ENCODE peak calls at places on chromosomes 16 and 17, in six cellular contexts. S is adrenal gland, I is heart right ventricle, L is H1, X is mammary epithelial cell, O is A673. P is an unnamed sample. For H3K4me1, the result is how much of the 10 kb centered on the place peaks cover.

GRCh38 chr16:5615868-5616642 is 518.5 kb upstream of the EEF2KMT start:
- DNase-seq in S (peak), I (peak), L (peak), X (no peak), O (peak), P (peak)

GRCh38 chr17:48586355-48586924 is 3.6 kb downstream of the HOXB3 start:
- DNase-seq in S (no peak), I (no peak), L (no peak), X (no peak), O (peak), P (peak)

GRCh38 chr17:48045270-48046001 is 2.7 kb upstream of the NFE2L1 start:
- DNase-seq in S (no peak), I (no peak), L (no peak), X (peak), O (no peak), P (peak)

GRCh38 chr17:20120835-20121234 is 111.7 kb downstream of the SPECC1 start:
- DNase-seq in S (no peak), I (no peak), L (no peak), X (no peak), O (no peak), P (no peak)

GRCh38 chr16:50096791-50097190 is 31.0 kb downstream of the HEATR3 start:
- DNase-seq in S (no peak), I (no peak), L (no peak), X (peak), O (peak), P (no peak)

GRCh38 chr17:48439875-48440505 is 10.0 kb upstream of the SKAP1 start:
- DNase-seq in S (no peak), I (no peak), L (no peak), X (no peak), O (no peak), P (no peak)

GRCh38 chr16:57386381-57386951 is 14.2 kb downstream of the CX3CL1 start:
- DNase-seq in S (no peak), I (peak), L (no peak), X (no peak), O (peak), P (no peak)

GRCh38 chr17:177155-177554 is 4.3 kb downstream of the DOC2B start:
- DNase-seq in S (no peak), I (no peak), L (no peak), X (no peak), O (no peak), P (no peak)

GRCh38 chr17:63702223-63702577 is 2.3 kb upstream of the LIMD2 start:
- DNase-seq in S (no peak), I (no peak), L (no peak), X (no peak), O (no peak), P (no peak)

GRCh38 chr17:48626470-48627241 is 498 bp upstream of the HOXB9 start:
- DNase-seq in S (no peak), I (no peak), L (no peak), X (no peak), O (peak), P (peak)

GRCh38 chr17:83193336-83194188 is 114.2 kb downstream of the METRNL start:
- DNase-seq in S (no peak), I (peak), L (no peak), X (peak), O (no peak), P (peak)

GRCh38 chr16:14405611-14406537 is 224.2 kb downstream of the PARN start:
- DNase-seq in S (peak), I (no peak), L (peak), X (no peak), O (peak), P (peak)

GRCh38 chr17:47317119-47317518 is 6.6 kb upstream of the EFCAB13 start:
- DNase-seq in S (no peak), I (no peak), L (no peak), X (no peak), O (peak), P (no peak)

GRCh38 chr17:82658796-82659452 is 10.7 kb upstream of the WDR45B start:
- DNase-seq in S (no peak), I (no peak), L (no peak), X (no peak), O (no peak), P (no peak)

GRCh38 chr17:80704894-80705293 is 160.3 kb downstream of the RPTOR start:
- DNase-seq in S (no peak), I (no peak), L (no peak), X (no peak), O (no peak), P (no peak)

GRCh38 chr17:39665642-39666221 is 583 bp downstream of the TCAP start:
- DNase-seq in S (no peak), I (no peak), L (no peak), X (no peak), O (no peak), P (no peak)

GRCh38 chr16:74990832-74991231 is 5.9 kb upstream of the WDR59 start:
- DNase-seq in S (no peak), I (no peak), L (no peak), X (no peak), O (no peak), P (no peak)

GRCh38 chr16:8998114-8998513 is 34.4 kb upstream of the USP7 start:
- DNase-seq in S (no peak), I (no peak), L (no peak), X (peak), O (peak), P (no peak)

GRCh38 chr16:2963611-2964415 is at the start of gene KREMEN2:
- DNase-seq in S (peak), I (no peak), L (peak), X (peak), O (peak), P (peak)

GRCh38 chr17:78250891-78251772 is 19.7 kb downstream of the TMEM235 start:
- DNase-seq in S (peak), I (peak), L (peak), X (peak), O (peak), P (peak)

GRCh38 chr16:82638095-82638798 is 11.5 kb downstream of the CDH13 start:
- DNase-seq in S (no peak), I (no peak), L (no peak), X (peak), O (peak), P (no peak)

GRCh38 chr16:30370444-30371247 is at the start of gene TBC1D10B:
- DNase-seq in S (peak), I (peak), L (peak), X (peak), O (peak), P (peak)

GRCh38 chr17:6138761-6139446 is 68.7 kb downstream of the WSCD1 start:
- DNase-seq in S (no peak), I (no peak), L (no peak), X (no peak), O (no peak), P (no peak)

GRCh38 chr16:57146735-57147134 is 39.1 kb downstream of the PSME3IP1 start:
- DNase-seq in S (no peak), I (no peak), L (peak), X (no peak), O (peak), P (no peak)

GRCh38 chr17:43212641-43213490 is 1.2 kb downstream of the TMEM106A start:
- DNase-seq in S (no peak), I (no peak), L (no peak), X (no peak), O (no peak), P (no peak)

GRCh38 chr17:17223736-17224135 is 13.2 kb downstream of the FLCN start:
- DNase-seq in S (no peak), I (no peak), L (no peak), X (no peak), O (no peak), P (no peak)

GRCh38 chr17:48013876-48014602 is 23.6 kb downstream of the COPZ2 start:
- DNase-seq in S (no peak), I (no peak), L (no peak), X (no peak), O (no peak), P (peak)

GRCh38 chr17:29379084-29379811 is 10.9 kb upstream of the TAOK1 start:
- DNase-seq in S (no peak), I (no peak), L (no peak), X (peak), O (peak), P (no peak)

DNA sequence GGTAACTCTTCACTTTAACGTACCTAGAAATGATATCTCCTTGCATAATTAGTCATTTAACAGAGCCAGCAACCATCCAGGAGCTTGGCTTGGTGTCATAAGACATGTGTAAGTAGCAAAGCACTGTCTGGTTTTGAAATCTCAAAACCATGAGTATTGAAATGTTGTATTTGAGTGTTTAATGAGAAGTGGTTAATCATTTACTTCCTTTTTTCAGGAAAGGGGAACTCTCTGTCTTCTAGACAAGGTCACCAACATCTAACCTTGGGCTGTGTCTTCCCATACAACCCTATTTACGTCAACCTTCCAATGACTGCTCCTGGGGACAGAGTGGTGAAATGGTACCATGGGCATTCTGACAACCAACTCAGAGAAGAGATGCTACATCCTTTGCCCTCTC is 27.1 kb downstream of the PMP22 start:
- DNase-seq in S (no peak), I (no peak), L (no peak), X (no peak), O (no peak), P (no peak)
- H3K4me1 ChIP-seq in S (under half), I (half or more), L (under half), X (under half), O (under half), P (under half)

DNA sequence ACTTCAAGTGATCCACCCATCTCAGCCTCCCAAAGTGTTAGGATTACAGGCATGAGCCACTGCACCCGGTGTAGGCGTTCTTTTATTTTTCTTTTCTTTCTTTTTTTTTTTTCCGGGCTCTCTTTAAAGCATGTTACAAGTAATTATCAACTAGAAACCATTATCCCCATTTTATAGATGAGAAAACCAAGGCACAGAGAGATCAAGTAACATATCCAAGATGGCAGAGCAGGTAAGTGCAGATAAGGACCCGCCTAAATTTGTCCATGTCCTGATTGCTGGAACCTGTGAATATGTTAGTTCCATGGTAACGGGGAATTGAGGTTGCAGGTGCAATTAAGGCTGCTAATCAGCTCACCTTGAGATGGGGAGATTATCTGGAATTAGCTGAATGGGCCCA is 54.4 kb downstream of the MFSD11 start:
- DNase-seq in S (no peak), I (no peak), L (no peak), X (no peak), O (no peak), P (no peak)
- H3K4me1 ChIP-seq in S (under half), I (under half), L (under half), X (under half), O (under half), P (under half)

DNA sequence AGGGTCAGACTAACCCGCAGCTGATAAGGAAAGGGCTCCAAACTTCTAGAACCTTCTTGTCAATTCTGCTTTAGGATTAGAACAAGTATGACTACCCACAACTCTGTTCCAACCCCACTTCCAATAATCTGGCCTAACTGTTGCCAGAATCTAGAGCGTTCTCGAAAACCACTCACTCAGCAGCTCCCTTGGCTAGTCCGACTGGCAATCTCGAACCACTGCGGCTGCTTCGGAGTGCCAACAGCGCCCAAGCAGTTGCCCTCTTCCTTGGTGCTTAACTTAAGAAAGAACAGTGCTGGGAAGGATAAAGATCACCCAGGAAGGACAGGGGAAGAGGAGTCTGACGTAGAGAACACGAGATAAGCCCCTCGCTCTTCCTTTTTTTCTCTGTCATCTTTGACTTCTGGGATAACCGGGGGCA is 818 bp downstream of the DNAJC7 start:
- DNase-seq in S (no peak), I (no peak), L (no peak), X (peak), O (peak), P (no peak)
- H3K4me1 ChIP-seq in S (half or more), I (half or more), L (under half), X (under half), O (under half), P (under half)

DNA sequence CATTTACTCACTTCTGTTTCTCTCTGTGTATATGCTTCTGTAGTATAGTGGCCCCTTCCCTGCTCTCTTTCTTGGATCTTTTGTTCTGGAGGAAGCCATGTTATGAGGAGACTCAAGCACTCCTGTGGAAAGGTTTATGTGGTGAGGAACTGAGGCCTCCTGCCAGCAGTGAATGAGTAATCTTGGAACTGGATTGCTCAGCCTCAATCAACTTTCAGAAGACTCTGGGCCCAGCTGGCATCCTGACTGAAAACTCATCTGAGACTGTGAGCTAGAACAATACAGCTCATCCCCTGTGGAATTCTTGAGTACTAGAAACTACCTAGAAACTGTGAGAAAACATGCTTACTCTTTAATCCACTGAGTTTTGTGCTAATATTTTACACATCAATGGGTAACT is 133.1 kb upstream of the ZKSCAN2 start:
- DNase-seq in S (no peak), I (no peak), L (no peak), X (no peak), O (no peak), P (no peak)
- H3K4me1 ChIP-seq in S (under half), I (under half), L (under half), X (under half), O (under half), P (under half)

P was measured in SJCRH30.